ENCODE peak calls at places on chromosomes 7 and 10, in four cellular contexts. V, F, W and X are unnamed samples.
A peak's percentile ranks its signal among the peaks of the same experiment; 100 is the strongest.

GRCh38 chr10:11429439-11430052 is 181.9 kb downstream of the USP6NL start:
- DNase-seq in F (no peak), V (no peak), W (peak; percentile 1), X (no peak)

GRCh38 chr10:107244122-107244521 is 79.6 kb upstream of the SORCS1 start:
- DNase-seq in V (no peak), F (no peak), W (no peak), X (no peak)

GRCh38 chr7:27155816-27156507 is 513 bp downstream of the HOXA7 start:
- DNase-seq in F (peak; percentile 67), W (peak; percentile 56), V (peak; percentile 45), X (peak; percentile 40)

GRCh38 chr10:92574545-92575377 is 868 bp upstream of the IDE start:
- DNase-seq in W (peak; percentile 86), F (no peak), V (no peak), X (no peak)

GRCh38 chr7:112064627-112065385 is 141.4 kb downstream of the DOCK4 start:
- DNase-seq in W (no peak), V (no peak), F (no peak), X (no peak)

GRCh38 chr10:90193240-90193985 is 492.0 kb downstream of the KIF20B start:
- DNase-seq in F (no peak), W (no peak), V (peak; percentile 3), X (no peak)

GRCh38 chr7:100965051-100965722 is 4.2 kb upstream of the MUC12 start:
- DNase-seq in V (no peak), W (no peak), F (no peak), X (no peak)

GRCh38 chr10:10332786-10333185 is 684.9 kb upstream of the CELF2 start:
- DNase-seq in W (no peak), F (no peak), V (no peak), X (no peak)